ENCODE peak calls at places on chromosomes 7 and 10, in seven cellular contexts. W is posterior cingulate gyrus, D is COR-L47, J is mucosa of gallbladder, Z is HT-29, R is endothelial cell, C is cerebellar cortex. X is an unnamed sample.

GRCh38 chr10:79928028-79928583 is 20.8 kb downstream of the SFTPD start:
- DNase-seq in W (no peak), D (no peak), J (no peak), Z (no peak), R (no peak), C (no peak), X (no peak)

GRCh38 chr7:44283381-44284211 is 41.8 kb downstream of the CAMK2B start:
- DNase-seq in W (peak), D (no peak), J (no peak), Z (no peak), R (no peak), C (no peak), X (no peak)

GRCh38 chr7:83701744-83702143 is 52.8 kb upstream of the SEMA3E start:
- DNase-seq in W (no peak), D (no peak), J (no peak), Z (no peak), R (no peak), C (no peak), X (no peak)

GRCh38 chr10:124995605-124996004 is 53.7 kb downstream of the ZRANB1 start:
- DNase-seq in W (no peak), D (no peak), J (no peak), Z (no peak), R (no peak), C (no peak), X (no peak)

GRCh38 chr10:71230656-71231025 is 18.3 kb downstream of the UNC5B start:
- DNase-seq in W (peak), D (no peak), J (peak), Z (no peak), R (no peak), C (no peak), X (no peak)

GRCh38 chr7:114929570-114929969 is 7.7 kb downstream of the MDFIC start:
- DNase-seq in W (no peak), D (no peak), J (no peak), Z (no peak), R (no peak), C (no peak), X (no peak)

GRCh38 chr10:85105614-85106013 is 777.2 kb downstream of the CCSER2 start:
- DNase-seq in W (no peak), D (no peak), J (no peak), Z (peak), R (peak), C (no peak), X (no peak)

GRCh38 chr10:43888551-43888950 is 239.9 kb upstream of the ZNF32 start:
- DNase-seq in W (no peak), D (no peak), J (no peak), Z (no peak), R (no peak), C (no peak), X (no peak)

GRCh38 chr7:157831901-157832810 is 495.4 kb downstream of the DNAJB6 start:
- DNase-seq in W (peak), D (no peak), J (no peak), Z (no peak), R (no peak), C (peak), X (no peak)

GRCh38 chr10:670990-671389 is 18.5 kb downstream of the DIP2C start:
- DNase-seq in W (no peak), D (no peak), J (no peak), Z (no peak), R (no peak), C (no peak), X (no peak)

GRCh38 chr7:82017334-82017943 is 247.6 kb upstream of the HGF start:
- DNase-seq in W (no peak), D (no peak), J (no peak), Z (peak), R (no peak), C (peak), X (peak)

GRCh38 chr7:127903913-127904705 is 127.1 kb downstream of the LRRC4 start:
- DNase-seq in W (no peak), D (no peak), J (no peak), Z (no peak), R (no peak), C (no peak), X (no peak)

GRCh38 chr7:125279956-125280355 is 350.3 kb upstream of the POT1 start:
- DNase-seq in W (no peak), D (peak), J (no peak), Z (no peak), R (no peak), C (peak), X (no peak)

GRCh38 chr7:44631458-44632115 is 25.2 kb downstream of the OGDH start:
- DNase-seq in W (no peak), D (no peak), J (no peak), Z (no peak), R (no peak), C (no peak), X (peak)

GRCh38 chr7:105932835-105933477 is 30.1 kb upstream of the CDHR3 start:
- DNase-seq in W (no peak), D (no peak), J (peak), Z (no peak), R (no peak), C (peak), X (no peak)

GRCh38 chr7:45447296-45447695 is 126.9 kb upstream of the ADCY1 start:
- DNase-seq in W (no peak), D (no peak), J (no peak), Z (no peak), R (no peak), C (no peak), X (no peak)